ENCODE peak calls at places on chromosomes 11 and 22, in seven cellular contexts. Q is lung microvascular endothelial cell; T is activated CD8-positive, alpha-beta memory T cell treated with anti-CD3 and anti-CD28 coated beads for 1 hour; O is HCT116; N is Calu3; U is astrocyte; D is NCI-H748 treated with DMSO at 0.1 percent for 48 hours. W is an unnamed sample.
A peak's percentile ranks its signal among the peaks of the same experiment; 100 is the strongest.

GRCh38 chr11:27596388-27596787 is 89.8 kb upstream of the LIN7C start:
- DNase-seq in N (no peak), O (no peak), T (no peak), U (no peak), D (no peak), Q (no peak), W (no peak)

GRCh38 chr11:75577198-75577597 is 15.1 kb downstream of the SERPINH1 start:
- DNase-seq in T (peak; percentile 32), N (peak; percentile 36), Q (peak; percentile 51), D (no peak), O (no peak), U (no peak), W (no peak)

GRCh38 chr11:36467913-36468312 is 42.2 kb downstream of the TRAF6 start:
- DNase-seq in T (no peak), U (no peak), Q (no peak), N (no peak), D (no peak), O (no peak), W (no peak)

GRCh38 chr11:5247479-5248192 is 2.0 kb downstream of the HBG1 start:
- DNase-seq in U (no peak), N (no peak), Q (no peak), O (no peak), D (no peak), T (no peak), W (no peak)

GRCh38 chr11:117384045-117384444 is 56.4 kb downstream of the CEP164 start:
- DNase-seq in O (no peak), D (no peak), N (no peak), U (peak; percentile 84), Q (peak; percentile 40), T (no peak), W (no peak)

GRCh38 chr22:42397332-42398246 is 34.6 kb downstream of the NFAM1 start:
- DNase-seq in U (no peak), N (no peak), Q (peak; percentile 49), D (no peak), T (no peak), O (no peak), W (peak; percentile 4)

GRCh38 chr22:35792501-35792900 is 74.8 kb downstream of the APOL5 start:
- DNase-seq in Q (no peak), N (peak; percentile 13), T (no peak), D (no peak), O (no peak), U (no peak), W (no peak)

GRCh38 chr11:43316451-43316850 is 4.7 kb downstream of the API5 start:
- DNase-seq in T (no peak), N (peak; percentile 3), Q (no peak), O (no peak), D (no peak), U (peak; percentile 76), W (no peak)

GRCh38 chr22:25084405-25085107 is 115.1 kb upstream of the CRYBB3 start:
- DNase-seq in D (no peak), N (no peak), O (no peak), Q (no peak), T (no peak), U (no peak), W (no peak)

W was measured in glomerular endothelial cell.